ENCODE peak calls at places on chromosomes 2 and 18, in eight cellular contexts. M, A, F, I, K, D, N and Q are unnamed samples.

GRCh38 chr2:65724341-65724740 is 291.9 kb upstream of the SPRED2 start:
- DNase-seq in M (no peak), A (no peak), F (no peak), I (no peak), K (no peak), D (no peak), N (no peak), Q (no peak)

GRCh38 chr2:101842471-101842870 is 145.0 kb downstream of the MAP4K4 start:
- DNase-seq in M (no peak), A (no peak), F (no peak), I (no peak), K (no peak), D (no peak), N (no peak), Q (no peak)

GRCh38 chr2:14475994-14476393 is 156.5 kb upstream of the LRATD1 start:
- DNase-seq in M (no peak), A (no peak), F (no peak), I (no peak), K (no peak), D (no peak), N (no peak), Q (peak)

GRCh38 chr18:60292186-60292585 is 80.4 kb downstream of the MC4R start:
- DNase-seq in M (no peak), A (no peak), F (no peak), I (no peak), K (no peak), D (no peak), N (no peak), Q (no peak)

GRCh38 chr18:66395671-66396218 is 208.1 kb downstream of the CDH19 start:
- DNase-seq in M (no peak), A (no peak), F (no peak), I (no peak), K (no peak), D (no peak), N (no peak), Q (no peak)

GRCh38 chr2:68418855-68419254 is 48.2 kb downstream of the FBXO48 start:
- DNase-seq in M (no peak), A (no peak), F (no peak), I (no peak), K (no peak), D (no peak), N (no peak), Q (no peak)

GRCh38 chr2:223042704-223043118 is 9.3 kb upstream of the KCNE4 start:
- DNase-seq in M (no peak), A (no peak), F (no peak), I (peak), K (no peak), D (no peak), N (no peak), Q (no peak)

GRCh38 chr2:3647831-3648651 is 10.0 kb upstream of the ALLC start:
- DNase-seq in M (no peak), A (no peak), F (peak), I (no peak), K (no peak), D (no peak), N (no peak), Q (no peak)

GRCh38 chr2:111662771-111663470 is 221.1 kb downstream of the ANAPC1 start:
- DNase-seq in M (no peak), A (no peak), F (no peak), I (peak), K (no peak), D (no peak), N (no peak), Q (peak)

GRCh38 chr2:204840504-204840903 is 295.2 kb downstream of the PARD3B start:
- DNase-seq in M (no peak), A (no peak), F (no peak), I (no peak), K (no peak), D (no peak), N (no peak), Q (no peak)

GRCh38 chr2:217789003-217789735 is 213.6 kb downstream of the TNS1 start:
- DNase-seq in M (peak), A (no peak), F (peak), I (peak), K (peak), D (no peak), N (peak), Q (peak)

GRCh38 chr2:108987111-108987510 is 1.9 kb downstream of the EDAR start:
- DNase-seq in M (no peak), A (no peak), F (no peak), I (no peak), K (no peak), D (no peak), N (no peak), Q (no peak)

GRCh38 chr2:240519396-240520142 is 38.2 kb downstream of the ANKMY1 start:
- DNase-seq in M (no peak), A (no peak), F (peak), I (peak), K (no peak), D (no peak), N (no peak), Q (no peak)
- H3K4me3 ChIP-seq in M (no peak), A (peak), F (no peak), I (no peak), K (no peak), D (peak), N (no peak), Q (no peak)

GRCh38 chr2:10000541-10000940 is 42.8 kb upstream of the KLF11 start:
- DNase-seq in M (no peak), A (no peak), F (peak), I (no peak), K (no peak), D (no peak), N (no peak), Q (no peak)
- H3K4me3 ChIP-seq in M (no peak), A (no peak), F (no peak), I (no peak), K (no peak), D (no peak), N (no peak), Q (no peak)

GRCh38 chr2:241844066-241844728 is 14.5 kb downstream of the PDCD1 start:
- DNase-seq in M (peak), A (peak), F (peak), I (peak), K (peak), D (no peak), N (peak), Q (peak)
- H3K4me3 ChIP-seq in M (no peak), A (peak), F (peak), I (peak), K (peak), D (peak), N (peak), Q (peak)

DNA sequence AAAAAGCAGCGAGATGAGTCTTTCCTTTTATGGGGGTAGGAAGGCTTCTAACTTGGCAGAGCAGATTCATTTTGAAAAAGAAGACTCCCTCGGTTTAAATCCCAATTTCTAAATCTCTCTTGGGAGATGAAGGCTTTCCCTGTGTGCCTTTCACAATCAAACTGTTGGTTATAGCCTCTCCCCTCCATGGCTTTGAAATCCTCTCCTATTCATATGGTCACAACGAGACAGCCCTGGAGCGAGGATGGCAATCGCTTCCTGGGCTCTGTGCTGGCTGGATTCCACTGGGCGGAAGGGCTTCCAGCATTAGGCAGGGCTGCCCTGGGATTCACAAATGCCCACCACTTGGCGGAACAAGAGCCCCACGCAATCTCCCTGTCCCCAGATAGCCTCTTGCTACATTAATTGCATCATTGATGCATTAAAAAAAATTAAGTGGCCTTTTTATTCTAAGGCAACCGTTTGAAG is 1.6 kb downstream of the CAVIN2 start:
- DNase-seq in M (no peak), A (no peak), F (no peak), I (peak), K (no peak), D (no peak), N (peak), Q (no peak)
- H3K4me3 ChIP-seq in M (no peak), A (no peak), F (no peak), I (peak), K (no peak), D (peak), N (peak), Q (no peak)

GRCh38 chr2:95269036-95269680 is 5.1 kb upstream of the PROM2 start:
- DNase-seq in M (no peak), A (no peak), F (peak), I (no peak), K (no peak), D (no peak), N (peak), Q (no peak)
- H3K4me3 ChIP-seq in M (no peak), A (no peak), F (no peak), I (no peak), K (no peak), D (no peak), N (no peak), Q (no peak)